ENCODE peak calls at places on chromosomes 5 and 9, in eight cellular contexts. O is cardiac fibroblast, N is uterus, R is WTC11, H is GM06990, A is AG09319, P is AG10803, E is sigmoid colon. W is an unnamed sample.

GRCh38 chr9:75866273-75866871 is 24.1 kb upstream of the PCSK5 start:
- DNase-seq in E (no peak), H (peak; percentile 6), N (no peak), R (peak; percentile 51), P (peak; percentile 46), O (peak; percentile 67), A (peak; percentile 11), W (peak; percentile 62)

GRCh38 chr9:114037961-114038723 is 40.0 kb downstream of the AMBP start:
- DNase-seq in E (peak; percentile 32), O (no peak), H (no peak), R (peak; percentile 64), P (no peak), A (peak; percentile 14), N (no peak), W (peak; percentile 59)

GRCh38 chr5:35853652-35854051 is 3.0 kb upstream of the IL7R start:
- DNase-seq in E (no peak), H (peak; percentile 59), N (no peak), O (no peak), R (no peak), P (peak; percentile 26), A (no peak), W (no peak)

GRCh38 chr9:80561526-80561925 is 989.8 kb downstream of the TLE4 start:
- DNase-seq in R (no peak), P (no peak), N (no peak), E (no peak), H (no peak), A (no peak), O (no peak), W (no peak)

GRCh38 chr9:131262327-131263032 is 13.8 kb downstream of the FAM78A start:
- DNase-seq in R (no peak), O (no peak), A (no peak), E (no peak), H (no peak), P (no peak), N (no peak), W (no peak)

GRCh38 chr5:132830436-132831094 is at the start of gene SHROOM1:
- DNase-seq in A (no peak), O (peak; percentile 55), E (no peak), P (peak; percentile 43), N (peak; percentile 57), R (peak; percentile 59), H (peak; percentile 80), W (peak; percentile 75)

GRCh38 chr9:121744002-121744686 is 92.7 kb downstream of the DAB2IP start:
- DNase-seq in N (no peak), H (no peak), P (peak; percentile 75), O (peak; percentile 51), A (peak; percentile 14), E (peak; percentile 84), R (peak; percentile 47), W (peak; percentile 51)

GRCh38 chr5:88881566-88881965 is 1.4 kb downstream of the MEF2C start:
- DNase-seq in R (no peak), A (no peak), N (no peak), O (peak; percentile 44), H (no peak), P (peak; percentile 8), E (no peak), W (no peak)

GRCh38 chr5:103646698-103647614 is 84.4 kb upstream of the NUDT12 start:
- DNase-seq in A (no peak), H (no peak), P (no peak), N (no peak), R (no peak), O (no peak), E (no peak), W (no peak)

GRCh38 chr9:121840838-121841760 is 189.7 kb downstream of the DAB2IP start:
- DNase-seq in P (no peak), E (peak; percentile 42), O (no peak), R (no peak), A (no peak), H (no peak), N (peak; percentile 12), W (no peak)

GRCh38 chr5:173884402-173885053 is 3.6 kb upstream of the CPEB4 start:
- DNase-seq in P (no peak), A (no peak), N (no peak), R (no peak), O (no peak), H (peak; percentile 61), E (no peak), W (no peak)

GRCh38 chr5:64666058-64666457 is 24.2 kb upstream of the SHISAL2B start:
- DNase-seq in E (no peak), A (no peak), H (no peak), O (peak; percentile 85), N (no peak), P (peak; percentile 17), R (no peak), W (no peak)

GRCh38 chr9:98504883-98505282 is 203.9 kb downstream of the GABBR2 start:
- DNase-seq in E (no peak), N (no peak), R (no peak), P (no peak), H (no peak), A (no peak), O (no peak), W (no peak)

GRCh38 chr9:81393985-81394811 is 295.1 kb downstream of the TLE1 start:
- DNase-seq in A (no peak), O (no peak), H (no peak), N (no peak), E (peak; percentile 78), R (no peak), P (no peak), W (no peak)

GRCh38 chr5:74468421-74468820 is 172.1 kb downstream of the ENC1 start:
- DNase-seq in N (no peak), A (no peak), O (no peak), P (no peak), H (no peak), R (no peak), E (no peak), W (peak; percentile 13)

GRCh38 chr5:74465724-74466123 is 174.8 kb downstream of the ENC1 start:
- DNase-seq in E (no peak), N (no peak), H (no peak), R (no peak), O (no peak), A (no peak), P (no peak), W (no peak)

GRCh38 chr5:74464512-74465209 is 175.9 kb downstream of the ENC1 start:
- DNase-seq in A (no peak), R (no peak), P (peak; percentile 33), N (no peak), O (peak; percentile 84), H (no peak), E (no peak), W (no peak)

GRCh38 chr5:74471875-74472274 is 168.7 kb downstream of the ENC1 start:
- DNase-seq in N (no peak), P (no peak), H (no peak), R (no peak), E (no peak), A (no peak), O (no peak), W (no peak)

GRCh38 chr5:74469234-74469972 is 171.1 kb downstream of the ENC1 start:
- DNase-seq in R (no peak), N (no peak), P (no peak), O (no peak), A (no peak), H (no peak), E (no peak), W (no peak)
- TF ChIP-seq CTCF in R (no peak), N (no peak), P (no peak), O (no peak), A (no peak), H (no peak), E (no peak), W (no peak)

DNA sequence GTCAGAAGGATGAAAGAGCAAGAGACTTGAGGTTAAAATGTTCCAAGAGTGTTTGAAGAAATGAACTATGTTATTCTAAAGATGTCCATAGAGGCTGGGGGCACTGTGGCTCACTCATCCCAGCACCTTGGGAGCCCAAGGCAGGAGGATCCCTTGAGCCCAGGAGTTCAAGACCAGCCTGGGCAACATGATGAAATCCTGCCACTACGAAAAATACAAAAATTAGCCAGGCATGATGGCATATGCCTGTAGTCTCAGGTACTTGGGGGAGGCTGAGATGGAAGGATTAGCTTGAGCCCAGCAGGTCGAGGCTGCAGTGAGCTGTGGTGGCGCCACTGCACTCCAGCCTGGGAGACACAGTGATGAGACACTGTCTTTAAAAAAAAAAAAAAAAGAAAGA is 2.7 kb downstream of the AOPEP start:
- DNase-seq in R (no peak), O (no peak), E (no peak), N (no peak), H (no peak), P (no peak), A (no peak), W (no peak)
- TF ChIP-seq CTCF in R (no peak), O (no peak), E (no peak), N (no peak), H (no peak), P (no peak), A (no peak), W (no peak)

GRCh38 chr5:125412561-125413535 is 666.4 kb upstream of the ZNF608 start:
- DNase-seq in H (no peak), A (peak; percentile 52), N (peak; percentile 62), P (peak; percentile 46), E (peak; percentile 82), R (peak; percentile 75), O (peak; percentile 80), W (peak; percentile 79)
- TF ChIP-seq CTCF in H (no peak), A (peak; percentile 63), N (peak; percentile 32), P (peak; percentile 37), E (no peak), R (no peak), O (peak; percentile 59), W (no peak)

GRCh38 chr5:43661102-43661501 is 58.1 kb downstream of the NNT start:
- DNase-seq in O (peak; percentile 71), P (peak; percentile 55), E (no peak), R (peak; percentile 17), H (no peak), A (no peak), N (no peak), W (peak; percentile 27)
- TF ChIP-seq CTCF in O (peak; percentile 19), P (peak; percentile 58), E (no peak), R (peak; percentile 47), H (peak; percentile 25), A (peak; percentile 39), N (no peak), W (peak; percentile 42)